ENCODE peak calls at places on chromosomes 16 and 17, in seven cellular contexts. F is A549, S is GM12878, V is upper lobe of left lung, I is stomach, N is sigmoid colon, U is ovary. H is an unnamed sample.

GRCh38 chr16:27972500-27972899 is 91.0 kb downstream of the GSG1L start:
- DNase-seq in N (peak; percentile 32), S (peak; percentile 17), I (no peak), F (peak; percentile 72), U (no peak), V (no peak), H (no peak)

GRCh38 chr16:49854227-49855203 is 1.4 kb downstream of the ZNF423 start:
- DNase-seq in F (no peak), V (peak; percentile 87), I (no peak), S (no peak), N (peak; percentile 76), U (peak; percentile 76), H (no peak)

GRCh38 chr17:15909481-15909991 is 35.4 kb upstream of the ADORA2B start:
- DNase-seq in N (no peak), S (no peak), I (peak; percentile 20), U (no peak), F (peak; percentile 82), V (peak; percentile 26), H (no peak)

GRCh38 chr17:43710101-43710500 is 48.4 kb upstream of the MEOX1 start:
- DNase-seq in I (no peak), N (no peak), S (no peak), U (no peak), V (no peak), F (no peak), H (no peak)

GRCh38 chr16:71734511-71734910 is 10.0 kb upstream of the PHLPP2 start:
- DNase-seq in N (no peak), F (no peak), U (no peak), V (no peak), I (no peak), S (no peak), H (no peak)

GRCh38 chr17:4764612-4765011 is 7.1 kb upstream of the TM4SF5 start:
- DNase-seq in V (no peak), S (no peak), F (no peak), U (no peak), N (no peak), I (no peak), H (no peak)

GRCh38 chr16:83792391-83792790 is 15.4 kb upstream of the HSBP1 start:
- DNase-seq in I (no peak), F (no peak), N (no peak), U (no peak), S (no peak), V (no peak), H (no peak)

GRCh38 chr17:56960596-56961538 is at the start of gene COIL:
- DNase-seq in U (peak; percentile 95), F (peak; percentile 96), N (peak; percentile 95), V (peak; percentile 94), I (peak; percentile 95), S (peak; percentile 65), H (peak; percentile 83)

GRCh38 chr16:51193879-51194278 is 42.8 kb upstream of the SALL1 start:
- DNase-seq in N (no peak), V (no peak), F (no peak), I (no peak), S (no peak), U (no peak), H (no peak)

GRCh38 chr17:35586569-35587073 is 501 bp upstream of the AP2B1 start:
- DNase-seq in S (no peak), V (no peak), N (no peak), I (no peak), U (no peak), F (no peak), H (no peak)

GRCh38 chr17:17114592-17115225 is 72.5 kb downstream of the MPRIP start:
- DNase-seq in F (no peak), N (no peak), I (no peak), S (no peak), U (no peak), V (no peak), H (no peak)

GRCh38 chr17:15782809-15783208 is 50.7 kb downstream of the TBC1D26 start:
- DNase-seq in U (peak; percentile 83), S (no peak), F (no peak), N (peak; percentile 82), I (peak; percentile 45), V (peak; percentile 92), H (peak; percentile 33)

GRCh38 chr17:81906476-81907218 is 4.6 kb downstream of the PCYT2 start:
- DNase-seq in V (no peak), F (peak; percentile 66), U (no peak), N (no peak), I (no peak), S (no peak), H (no peak)

GRCh38 chr17:50414808-50415207 is 11.2 kb upstream of the ACSF2 start:
- DNase-seq in V (no peak), I (no peak), U (no peak), F (no peak), N (no peak), S (no peak), H (no peak)

GRCh38 chr16:65312071-65312470 is 190.2 kb upstream of the CDH11 start:
- DNase-seq in U (no peak), N (no peak), F (no peak), V (no peak), S (no peak), I (no peak), H (no peak)

GRCh38 chr17:66304304-66305174 is 2.1 kb downstream of the PRKCA start:
- DNase-seq in S (no peak), F (peak; percentile 66), U (no peak), V (no peak), I (no peak), N (no peak), H (no peak)

GRCh38 chr17:6700948-6701307 is 12.2 kb downstream of the SLC13A5 start:
- DNase-seq in F (no peak), S (no peak), N (peak; percentile 30), V (no peak), I (no peak), U (no peak), H (no peak)

GRCh38 chr17:79914813-79915740 is 75.8 kb upstream of the CBX4 start:
- DNase-seq in I (no peak), V (peak; percentile 50), F (no peak), N (no peak), S (no peak), U (peak; percentile 26), H (no peak)

GRCh38 chr16:72481419-72481818 is 309.5 kb upstream of the PMFBP1 start:
- DNase-seq in I (no peak), S (no peak), F (no peak), N (no peak), U (no peak), V (no peak), H (no peak)

GRCh38 chr17:58308985-58309917 is 19.3 kb downstream of the TSPOAP1 start:
- DNase-seq in F (no peak), S (no peak), I (peak; percentile 17), U (no peak), V (no peak), N (no peak), H (no peak)

GRCh38 chr17:50830994-50831393 is 4.4 kb upstream of the WFIKKN2 start:
- DNase-seq in S (no peak), V (peak; percentile 62), F (no peak), I (no peak), N (peak; percentile 46), U (peak; percentile 56), H (no peak)

GRCh38 chr17:80930335-80931040 is 61.2 kb upstream of the CHMP6 start:
- DNase-seq in I (no peak), F (no peak), V (no peak), U (peak; percentile 14), N (no peak), S (no peak), H (no peak)

GRCh38 chr17:6796887-6797490 is 21.0 kb downstream of the FBXO39 start:
- DNase-seq in V (no peak), S (no peak), I (no peak), N (no peak), U (no peak), F (no peak), H (no peak)

GRCh38 chr16:12213180-12213579 is 236.6 kb downstream of the SNX29 start:
- DNase-seq in N (no peak), I (no peak), U (no peak), S (no peak), V (no peak), F (no peak), H (no peak)

GRCh38 chr16:12217341-12217740 is 240.8 kb downstream of the SNX29 start:
- DNase-seq in V (no peak), S (no peak), F (no peak), U (no peak), I (no peak), N (no peak), H (no peak)

GRCh38 chr16:12215302-12216105 is 239.0 kb downstream of the SNX29 start:
- DNase-seq in S (no peak), N (no peak), F (no peak), I (no peak), V (no peak), U (no peak), H (no peak)

GRCh38 chr16:12211870-12212690 is 235.5 kb downstream of the SNX29 start:
- DNase-seq in V (no peak), I (no peak), S (no peak), U (no peak), N (no peak), F (no peak), H (no peak)

DNA sequence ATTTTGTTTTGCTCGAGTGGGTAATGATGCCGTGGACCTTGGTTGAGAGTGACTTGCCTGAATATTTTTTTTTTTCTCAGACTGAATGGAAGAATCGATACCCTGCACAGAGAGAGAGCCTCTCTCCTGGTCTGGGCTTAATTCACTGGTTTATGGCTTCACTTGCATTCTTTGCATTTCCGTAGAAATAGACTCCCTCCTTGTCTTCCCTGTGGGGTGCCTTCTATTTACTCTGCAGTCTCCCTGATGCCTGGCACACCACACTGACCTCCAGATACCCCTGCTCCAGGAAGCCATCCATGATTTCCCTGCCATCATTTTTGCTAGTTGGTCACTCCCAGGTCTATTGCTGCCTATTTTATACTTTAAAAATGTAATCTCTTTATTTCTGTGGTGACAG is 238.0 kb downstream of the SNX29 start:
- DNase-seq in F (no peak), S (no peak), U (no peak), V (no peak), N (no peak), I (no peak), H (no peak)
- H3K27ac ChIP-seq in F (no peak overlapping the region), S (no peak overlapping the region), U (no peak overlapping the region), V (no peak overlapping the region), N (no peak overlapping the region), I (no peak overlapping the region), H (no peak overlapping the region)

GRCh38 chr16:57102888-57103879 is 10.8 kb downstream of the CPNE2 start:
- DNase-seq in U (no peak), V (peak; percentile 25), N (no peak), I (no peak), F (no peak), S (no peak), H (no peak)
- TF ChIP-seq EP300 in U (no peak), V (no peak), N (no peak), I (no peak), F (no peak), S (no peak), H (no peak)

DNA sequence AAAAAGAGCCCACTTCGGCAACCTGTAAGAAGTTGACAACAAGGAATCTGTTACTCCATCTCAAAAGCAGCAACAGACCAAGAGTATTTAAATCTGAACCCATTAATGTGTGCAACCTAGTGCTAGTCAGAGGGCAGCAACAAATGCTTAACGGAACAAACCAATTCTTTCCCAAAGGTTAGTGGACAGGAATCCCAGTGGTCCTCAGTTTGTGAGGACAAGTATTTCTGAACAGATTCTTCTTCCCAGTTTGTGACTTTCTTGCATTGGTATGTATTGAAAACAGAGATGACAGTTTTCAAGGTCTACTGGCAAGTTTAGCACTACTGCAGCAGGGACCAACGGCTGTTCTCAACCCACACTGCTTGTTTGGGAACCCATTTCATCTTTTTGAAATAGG is 2.9 kb downstream of the RPL26 start:
- DNase-seq in I (no peak), S (no peak), N (no peak), V (no peak), U (no peak), F (no peak), H (no peak)
- H3K4me3 ChIP-seq in I (no peak overlapping the region), S (peak overlapping the region; percentile 84), N (no peak overlapping the region), V (no peak overlapping the region), U (no peak overlapping the region), F (peak overlapping the region; percentile 97), H (no peak overlapping the region)

GRCh38 chr16:2046125-2046888 is 1.3 kb downstream of the NTHL1 start:
- DNase-seq in F (no peak), I (no peak), S (no peak), U (no peak), N (no peak), V (no peak), H (no peak)
- H3K27ac ChIP-seq in F (peak overlapping the region; percentile 79), I (peak overlapping the region; percentile 89), S (no peak overlapping the region), U (no peak overlapping the region), N (peak overlapping the region; percentile 83), V (peak overlapping the region; percentile 97), H (peak overlapping the region; percentile 90)